ENCODE peak calls at places on chromosomes 3 and 15, in six cellular contexts. X is breast epithelium, A is PC-3, E is tibial nerve, Q is fibroblast of mammary gland, B is heart left ventricle. H is an unnamed sample.

GRCh38 chr3:128424508-128425069 is 42.1 kb downstream of the DNAJB8 start:
- DNase-seq in E (no peak), B (no peak), X (no peak), Q (peak; percentile 74), A (peak; percentile 49), H (no peak)

GRCh38 chr3:178964551-178964950 is 107.1 kb downstream of the ZMAT3 start:
- DNase-seq in X (no peak), A (no peak), B (no peak), E (no peak), Q (no peak), H (no peak)

GRCh38 chr3:188594137-188594536 is 440.2 kb downstream of the LPP start:
- DNase-seq in X (peak; percentile 32), E (no peak), A (peak; percentile 86), B (no peak), Q (peak; percentile 90), H (no peak)

GRCh38 chr15:58332676-58333400 is 99.0 kb upstream of the LIPC start:
- DNase-seq in A (peak; percentile 85), E (no peak), X (no peak), B (no peak), Q (peak; percentile 93), H (no peak)

GRCh38 chr3:37456270-37456708 is 281.9 kb upstream of the LRRFIP2 start:
- DNase-seq in X (peak; percentile 29), E (no peak), B (peak; percentile 87), Q (peak; percentile 11), A (peak; percentile 14), H (no peak)

GRCh38 chr15:73518180-73518862 is 75.4 kb downstream of the REC114 start:
- DNase-seq in A (no peak), X (no peak), Q (no peak), E (no peak), B (no peak), H (no peak)

GRCh38 chr15:58525926-58526538 is 94.2 kb downstream of the LIPC start:
- DNase-seq in X (no peak), B (no peak), E (no peak), A (no peak), Q (no peak), H (no peak)

GRCh38 chr3:11335056-11335608 is 62.9 kb downstream of the ATG7 start:
- DNase-seq in X (no peak), Q (peak; percentile 86), E (no peak), B (no peak), A (peak; percentile 86), H (no peak)

GRCh38 chr15:70077436-70077835 is 20.3 kb downstream of the TLE3 start:
- DNase-seq in A (no peak), E (no peak), B (peak; percentile 62), Q (no peak), X (no peak), H (no peak)

GRCh38 chr3:50594253-50594785 is 17.3 kb downstream of the CISH start:
- DNase-seq in E (no peak), Q (no peak), X (no peak), B (no peak), A (no peak), H (no peak)

GRCh38 chr15:41263891-41264351 is 32.9 kb downstream of the CHP1 start:
- DNase-seq in E (no peak), A (no peak), B (no peak), X (no peak), Q (no peak), H (no peak)

GRCh38 chr3:133542871-133543270 is 30.6 kb upstream of the CDV3 start:
- DNase-seq in Q (no peak), A (no peak), E (no peak), X (no peak), B (no peak), H (no peak)

GRCh38 chr3:53589806-53590205 is 95.4 kb downstream of the CACNA1D start:
- DNase-seq in E (no peak), B (no peak), A (no peak), Q (no peak), X (no peak), H (no peak)

GRCh38 chr3:112013058-112013783 is 14.5 kb downstream of the TAGLN3 start:
- DNase-seq in E (peak; percentile 33), X (peak; percentile 22), B (peak; percentile 74), A (peak; percentile 86), Q (peak; percentile 84), H (no peak)
- TF ChIP-seq CTCF in E (peak; percentile 75), X (peak; percentile 58), B (peak; percentile 79), A (peak; percentile 85), Q (peak; percentile 78), H (peak; percentile 44)

DNA sequence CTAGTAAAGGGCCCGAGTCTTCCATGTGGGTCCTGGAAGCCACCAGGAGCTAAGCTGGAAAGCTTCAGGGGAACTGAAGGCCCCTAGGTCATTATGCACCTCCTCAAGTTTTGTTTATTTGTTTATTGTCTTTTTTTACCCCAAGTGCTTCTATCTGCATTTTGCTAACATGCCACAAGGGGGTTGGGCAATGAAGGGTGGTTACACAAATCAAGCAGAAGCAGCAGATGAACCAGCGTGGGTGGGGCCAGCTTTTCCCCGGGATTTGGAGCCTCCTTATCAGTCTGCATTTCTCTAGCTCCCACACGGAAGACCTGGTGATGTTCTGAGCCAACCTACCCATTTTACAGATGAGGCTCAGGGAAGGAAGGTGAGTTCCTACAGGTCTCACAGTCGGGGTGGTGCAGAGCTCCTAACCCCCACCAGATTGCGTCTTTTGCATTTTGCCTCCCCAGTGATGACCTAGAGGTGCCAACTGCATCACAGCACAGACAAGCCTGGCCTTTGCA is 16.8 kb downstream of the TMC3 start:
- DNase-seq in Q (no peak), X (no peak), E (no peak), B (no peak), A (no peak), H (no peak)
- TF ChIP-seq CTCF in Q (peak; percentile 5), X (no peak), E (no peak), B (no peak), A (peak; percentile 29), H (no peak)

GRCh38 chr3:39150170-39150802 is 3.1 kb downstream of the CSRNP1 start:
- DNase-seq in E (no peak), X (peak; percentile 21), B (no peak), A (no peak), Q (no peak), H (no peak)
- TF ChIP-seq CTCF in E (no peak), X (no peak), B (no peak), A (no peak), Q (no peak), H (no peak)

GRCh38 chr15:26101443-26101842 is 238.3 kb upstream of the ATP10A start:
- DNase-seq in A (no peak), X (no peak), B (no peak), E (no peak), Q (no peak), H (no peak)

GRCh38 chr15:26097216-26097615 is 234.1 kb upstream of the ATP10A start:
- DNase-seq in E (no peak), X (no peak), Q (no peak), B (no peak), A (no peak), H (no peak)

GRCh38 chr15:26091184-26091583 is 228.1 kb upstream of the ATP10A start:
- DNase-seq in B (no peak), X (no peak), E (no peak), A (peak; percentile 33), Q (no peak), H (no peak)

GRCh38 chr15:26098801-26099200 is 235.7 kb upstream of the ATP10A start:
- DNase-seq in A (no peak), B (no peak), Q (no peak), X (no peak), E (no peak), H (no peak)

DNA sequence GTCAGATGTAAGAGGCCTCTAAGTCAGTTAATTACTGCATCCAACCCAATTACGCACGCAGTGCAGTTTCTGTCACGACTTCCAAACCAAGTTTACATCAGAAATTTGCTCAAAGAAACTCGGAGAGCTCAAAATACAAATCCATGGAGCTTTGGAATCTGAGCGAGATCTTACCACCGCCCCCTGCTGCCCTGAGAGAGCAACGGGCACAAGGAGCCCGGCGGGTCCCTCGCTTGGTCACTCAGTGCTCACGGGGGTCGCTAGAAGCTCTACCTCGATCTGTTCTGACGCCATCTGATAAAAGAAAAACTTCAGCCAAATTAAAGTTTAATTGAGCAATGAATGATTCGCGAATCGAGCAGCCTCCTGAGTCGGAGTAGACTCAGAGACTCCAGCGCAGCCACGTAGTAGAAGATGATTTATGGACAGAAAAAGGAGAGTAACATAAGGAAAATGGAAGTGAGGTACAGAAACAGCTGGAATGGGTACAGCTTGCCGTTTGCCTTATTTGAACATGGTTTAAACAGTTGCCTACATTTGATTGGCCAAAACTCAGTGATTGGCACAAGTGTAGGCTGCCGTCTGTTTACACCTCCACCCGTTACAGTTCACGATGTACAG is 232.7 kb upstream of the ATP10A start:
- DNase-seq in X (no peak), Q (peak; percentile 23), B (no peak), A (peak; percentile 27), E (no peak), H (no peak)
- TF ChIP-seq CTCF in X (no peak), Q (peak; percentile 43), B (no peak), A (peak; percentile 64), E (no peak), H (no peak)

DNA sequence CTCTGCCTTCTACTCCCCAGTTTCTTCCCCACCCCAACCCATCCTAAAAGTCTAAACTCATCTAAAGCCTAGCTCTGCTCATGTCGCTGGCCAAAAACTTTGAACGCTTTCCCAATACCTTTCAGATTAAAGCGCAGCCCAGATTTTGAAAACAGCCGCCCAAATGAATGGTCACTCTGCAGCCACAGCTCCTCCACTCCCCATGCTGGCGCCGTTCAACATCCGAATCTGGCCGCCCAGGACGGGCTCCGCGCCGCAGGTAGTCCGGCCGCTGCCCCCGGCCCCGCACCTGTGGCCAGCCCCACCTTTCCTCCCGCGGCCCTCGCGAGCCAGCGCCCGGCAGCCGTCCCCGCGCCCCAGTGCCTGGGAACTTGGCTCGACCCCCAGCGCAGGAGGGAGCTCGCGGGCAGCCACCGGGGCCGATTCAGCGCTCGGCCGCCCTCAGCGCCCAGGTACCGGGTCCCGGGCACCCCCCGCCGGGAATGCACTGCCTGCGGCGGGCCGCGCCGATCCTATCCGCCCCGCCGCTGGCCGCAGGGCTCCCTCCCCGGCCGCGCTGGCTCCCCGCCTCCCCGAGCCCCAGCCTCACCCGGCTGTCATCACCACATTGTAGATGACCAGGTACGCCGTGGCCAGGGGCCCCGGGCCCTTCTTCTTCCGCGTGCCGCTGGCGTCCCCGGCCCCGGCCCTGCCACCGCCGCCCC is 417 bp downstream of the HACD2 start:
- DNase-seq in E (peak; percentile 18), B (peak; percentile 78), X (peak; percentile 34), Q (peak; percentile 19), A (peak; percentile 48), H (peak; percentile 69)
- TF ChIP-seq CTCF in E (peak; percentile 14), B (peak; percentile 45), X (no peak), Q (no peak), A (peak; percentile 23), H (no peak)